ENCODE peak calls at places on chromosomes 3 and 15, in six cellular contexts. One of them, this sample, is unnamed.

GRCh38 chr15:39511915-39512260 is 69.0 kb upstream of the THBS1 start:
- DNase-seq in WERI-Rb-1: no peak
- DNase-seq in foreskin fibroblast: peak
- DNase-seq in RWPE1: no peak
- DNase-seq in uterus: no peak
- DNase-seq in testis: no peak
- DNase-seq in this sample: no peak

GRCh38 chr15:88690331-88690730 is 51.5 kb downstream of the ISG20 start:
- DNase-seq in uterus: no peak
- DNase-seq in testis: no peak
- DNase-seq in RWPE1: no peak
- DNase-seq in foreskin fibroblast: no peak
- DNase-seq in WERI-Rb-1: no peak
- DNase-seq in this sample: no peak

GRCh38 chr3:120661106-120661962 is 20.7 kb downstream of the HGD start:
- DNase-seq in uterus: no peak
- DNase-seq in WERI-Rb-1: no peak
- DNase-seq in foreskin fibroblast: peak
- DNase-seq in RWPE1: no peak
- DNase-seq in testis: no peak
- DNase-seq in this sample: no peak

GRCh38 chr3:126184465-126185000 is 4.1 kb upstream of the ALDH1L1 start:
- DNase-seq in uterus: no peak
- DNase-seq in foreskin fibroblast: no peak
- DNase-seq in testis: peak
- DNase-seq in WERI-Rb-1: no peak
- DNase-seq in RWPE1: no peak
- DNase-seq in this sample: no peak

GRCh38 chr15:68299436-68299835 is 21.9 kb downstream of the FEM1B start:
- DNase-seq in uterus: peak
- DNase-seq in testis: peak
- DNase-seq in RWPE1: no peak
- DNase-seq in WERI-Rb-1: no peak
- DNase-seq in foreskin fibroblast: peak
- DNase-seq in this sample: no peak

GRCh38 chr15:66698318-66698961 is 3.6 kb upstream of the SMAD6 start:
- DNase-seq in foreskin fibroblast: peak
- DNase-seq in RWPE1: peak
- DNase-seq in testis: peak
- DNase-seq in WERI-Rb-1: peak
- DNase-seq in uterus: peak
- DNase-seq in this sample: no peak

GRCh38 chr3:76997733-76998132 is 42.2 kb upstream of the ROBO2 start:
- DNase-seq in RWPE1: peak
- DNase-seq in testis: no peak
- DNase-seq in foreskin fibroblast: peak
- DNase-seq in uterus: no peak
- DNase-seq in WERI-Rb-1: peak
- DNase-seq in this sample: no peak

GRCh38 chr15:73697033-73697467 is 12.9 kb downstream of the CD276 start:
- DNase-seq in foreskin fibroblast: peak
- DNase-seq in WERI-Rb-1: peak
- DNase-seq in uterus: peak
- DNase-seq in testis: peak
- DNase-seq in RWPE1: peak
- DNase-seq in this sample: peak

GRCh38 chr3:53022647-53023046 is 23.2 kb downstream of the SFMBT1 start:
- DNase-seq in RWPE1: no peak
- DNase-seq in testis: no peak
- DNase-seq in uterus: no peak
- DNase-seq in foreskin fibroblast: no peak
- DNase-seq in WERI-Rb-1: no peak
- DNase-seq in this sample: no peak

GRCh38 chr3:115704661-115705338 is 81.5 kb downstream of the GAP43 start:
- DNase-seq in foreskin fibroblast: peak
- DNase-seq in RWPE1: no peak
- DNase-seq in testis: no peak
- DNase-seq in uterus: no peak
- DNase-seq in WERI-Rb-1: no peak
- DNase-seq in this sample: no peak

GRCh38 chr3:72111265-72111972 is 326.5 kb upstream of the PROK2 start:
- DNase-seq in WERI-Rb-1: no peak
- DNase-seq in foreskin fibroblast: no peak
- DNase-seq in RWPE1: no peak
- DNase-seq in uterus: no peak
- DNase-seq in testis: no peak
- DNase-seq in this sample: no peak

GRCh38 chr15:55247276-55247675 is 42.3 kb downstream of the RAB27A start:
- DNase-seq in foreskin fibroblast: no peak
- DNase-seq in testis: no peak
- DNase-seq in RWPE1: no peak
- DNase-seq in WERI-Rb-1: no peak
- DNase-seq in uterus: no peak
- DNase-seq in this sample: no peak

GRCh38 chr3:9169326-9169725 is 80.1 kb downstream of the SRGAP3 start:
- DNase-seq in RWPE1: peak
- DNase-seq in testis: no peak
- DNase-seq in WERI-Rb-1: no peak
- DNase-seq in foreskin fibroblast: no peak
- DNase-seq in uterus: no peak
- DNase-seq in this sample: no peak

GRCh38 chr3:94130690-94131089 is 67.8 kb downstream of the NSUN3 start:
- DNase-seq in RWPE1: no peak
- DNase-seq in uterus: no peak
- DNase-seq in WERI-Rb-1: no peak
- DNase-seq in testis: peak
- DNase-seq in foreskin fibroblast: no peak
- DNase-seq in this sample: no peak

GRCh38 chr3:8937064-8938020 is 25.9 kb downstream of the RAD18 start:
- DNase-seq in uterus: no peak
- DNase-seq in foreskin fibroblast: peak
- DNase-seq in WERI-Rb-1: no peak
- DNase-seq in RWPE1: peak
- DNase-seq in testis: no peak
- DNase-seq in this sample: no peak

GRCh38 chr15:75811616-75812015 is 31.6 kb upstream of the UBE2Q2 start:
- DNase-seq in uterus: no peak
- DNase-seq in RWPE1: no peak
- DNase-seq in WERI-Rb-1: no peak
- DNase-seq in foreskin fibroblast: no peak
- DNase-seq in testis: no peak
- DNase-seq in this sample: no peak

GRCh38 chr3:186248850-186249249 is 113.2 kb downstream of the DGKG start:
- DNase-seq in testis: no peak
- DNase-seq in foreskin fibroblast: no peak
- DNase-seq in uterus: no peak
- DNase-seq in RWPE1: no peak
- DNase-seq in WERI-Rb-1: no peak
- DNase-seq in this sample: no peak

GRCh38 chr3:111106993-111107392 is 35.4 kb downstream of the NECTIN3 start:
- DNase-seq in RWPE1: no peak
- DNase-seq in WERI-Rb-1: no peak
- DNase-seq in uterus: no peak
- DNase-seq in foreskin fibroblast: no peak
- DNase-seq in testis: no peak
- DNase-seq in this sample: no peak

GRCh38 chr15:36877796-36878744 is 222.3 kb downstream of the MEIS2 start:
- DNase-seq in uterus: no peak
- DNase-seq in foreskin fibroblast: no peak
- DNase-seq in testis: no peak
- DNase-seq in RWPE1: no peak
- DNase-seq in WERI-Rb-1: no peak
- DNase-seq in this sample: no peak

GRCh38 chr15:39360417-39360816 is 220.5 kb upstream of the THBS1 start:
- DNase-seq in foreskin fibroblast: no peak
- DNase-seq in uterus: no peak
- DNase-seq in RWPE1: no peak
- DNase-seq in WERI-Rb-1: no peak
- DNase-seq in testis: no peak
- DNase-seq in this sample: no peak

DNA sequence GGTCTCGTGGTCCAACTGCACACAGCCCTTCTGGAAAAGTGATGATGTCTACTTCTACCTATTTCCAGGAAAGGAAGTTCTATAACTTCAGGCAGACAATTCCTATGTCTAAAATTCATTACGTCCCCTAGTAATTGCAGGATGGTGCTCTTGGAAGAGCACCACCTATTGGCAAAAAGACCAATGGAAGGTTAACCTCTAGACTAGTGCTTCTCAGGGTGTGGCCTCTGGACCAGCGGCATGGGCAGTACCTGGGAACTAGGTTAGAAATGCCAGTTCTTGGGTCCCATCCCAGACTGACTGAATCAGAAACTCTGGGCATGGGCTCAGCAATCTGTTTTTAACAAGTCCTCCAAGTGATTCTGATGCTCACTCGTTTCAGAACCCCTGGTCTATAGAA is 258.3 kb upstream of the ICE2 start:
- DNase-seq in RWPE1: no peak
- DNase-seq in WERI-Rb-1: no peak
- DNase-seq in uterus: no peak
- DNase-seq in testis: no peak
- DNase-seq in foreskin fibroblast: no peak
- DNase-seq in this sample: no peak
- TF ChIP-seq CTCF in RWPE1: no peak
- TF ChIP-seq CTCF in WERI-Rb-1: peak
- TF ChIP-seq CTCF in uterus: no peak
- TF ChIP-seq CTCF in testis: no peak
- TF ChIP-seq CTCF in foreskin fibroblast: no peak
- TF ChIP-seq CTCF in this sample: no peak

GRCh38 chr15:100592898-100593297 is 9.1 kb downstream of the LINS1 start:
- DNase-seq in testis: no peak
- DNase-seq in RWPE1: no peak
- DNase-seq in foreskin fibroblast: peak
- DNase-seq in uterus: no peak
- DNase-seq in WERI-Rb-1: no peak
- DNase-seq in this sample: no peak

GRCh38 chr15:100593431-100593830 is 8.6 kb downstream of the LINS1 start:
- DNase-seq in testis: no peak
- DNase-seq in uterus: no peak
- DNase-seq in RWPE1: no peak
- DNase-seq in foreskin fibroblast: no peak
- DNase-seq in WERI-Rb-1: no peak
- DNase-seq in this sample: no peak

GRCh38 chr15:100591835-100592234 is 10.1 kb downstream of the LINS1 start:
- DNase-seq in RWPE1: no peak
- DNase-seq in testis: no peak
- DNase-seq in uterus: no peak
- DNase-seq in foreskin fibroblast: no peak
- DNase-seq in WERI-Rb-1: no peak
- DNase-seq in this sample: no peak

GRCh38 chr15:100588638-100589242 is 13.2 kb downstream of the LINS1 start:
- DNase-seq in foreskin fibroblast: peak
- DNase-seq in testis: no peak
- DNase-seq in WERI-Rb-1: no peak
- DNase-seq in uterus: no peak
- DNase-seq in RWPE1: no peak
- DNase-seq in this sample: no peak
- TF ChIP-seq CTCF in foreskin fibroblast: no peak
- TF ChIP-seq CTCF in testis: no peak
- TF ChIP-seq CTCF in WERI-Rb-1: no peak
- TF ChIP-seq CTCF in uterus: no peak
- TF ChIP-seq CTCF in RWPE1: no peak
- TF ChIP-seq CTCF in this sample: no peak

GRCh38 chr3:177093966-177094365 is 103.3 kb downstream of the TBL1XR1 start:
- DNase-seq in RWPE1: no peak
- DNase-seq in foreskin fibroblast: no peak
- DNase-seq in WERI-Rb-1: no peak
- DNase-seq in testis: no peak
- DNase-seq in uterus: no peak
- DNase-seq in this sample: no peak
- TF ChIP-seq CTCF in RWPE1: no peak
- TF ChIP-seq CTCF in foreskin fibroblast: no peak
- TF ChIP-seq CTCF in WERI-Rb-1: no peak
- TF ChIP-seq CTCF in testis: no peak
- TF ChIP-seq CTCF in uterus: no peak
- TF ChIP-seq CTCF in this sample: no peak

GRCh38 chr3:168951884-168952283 is 711.6 kb downstream of the MECOM start:
- DNase-seq in testis: no peak
- DNase-seq in foreskin fibroblast: no peak
- DNase-seq in uterus: no peak
- DNase-seq in RWPE1: no peak
- DNase-seq in WERI-Rb-1: no peak
- DNase-seq in this sample: no peak
- TF ChIP-seq CTCF in testis: no peak
- TF ChIP-seq CTCF in foreskin fibroblast: no peak
- TF ChIP-seq CTCF in uterus: no peak
- TF ChIP-seq CTCF in RWPE1: no peak
- TF ChIP-seq CTCF in WERI-Rb-1: no peak
- TF ChIP-seq CTCF in this sample: no peak

GRCh38 chr3:45690331-45691035 is 1.3 kb downstream of the SACM1L start:
- DNase-seq in WERI-Rb-1: peak
- DNase-seq in uterus: no peak
- DNase-seq in testis: no peak
- DNase-seq in RWPE1: no peak
- DNase-seq in foreskin fibroblast: no peak
- DNase-seq in this sample: no peak
- TF ChIP-seq CTCF in WERI-Rb-1: no peak
- TF ChIP-seq CTCF in uterus: no peak
- TF ChIP-seq CTCF in testis: no peak
- TF ChIP-seq CTCF in RWPE1: no peak
- TF ChIP-seq CTCF in foreskin fibroblast: no peak
- TF ChIP-seq CTCF in this sample: no peak

GRCh38 chr3:171838218-171838720 is 4.9 kb upstream of the TMEM212 start:
- DNase-seq in uterus: peak
- DNase-seq in RWPE1: no peak
- DNase-seq in WERI-Rb-1: no peak
- DNase-seq in testis: peak
- DNase-seq in foreskin fibroblast: peak
- DNase-seq in this sample: no peak
- TF ChIP-seq CTCF in uterus: peak
- TF ChIP-seq CTCF in RWPE1: no peak
- TF ChIP-seq CTCF in WERI-Rb-1: no peak
- TF ChIP-seq CTCF in testis: no peak
- TF ChIP-seq CTCF in foreskin fibroblast: peak
- TF ChIP-seq CTCF in this sample: no peak

This sample was measured in GM20000.